ENCODE peak calls at places on chromosomes 5 and 9, in four cellular contexts. S is A549, L is dorsolateral prefrontal cortex, W is nephron progenitor cell. B is an unnamed sample.

GRCh38 chr9:87642330-87643110 is 83.4 kb upstream of the CTSL start:
- DNase-seq in S (no peak), L (no peak), W (no peak), B (no peak)

GRCh38 chr9:120925535-120926396 is 830 bp downstream of the TRAF1 start:
- DNase-seq in S (peak), L (no peak), W (no peak), B (no peak)

GRCh38 chr5:179297026-179297425 is 48.2 kb downstream of the ADAMTS2 start:
- DNase-seq in S (no peak), L (peak), W (no peak), B (no peak)

GRCh38 chr5:178994580-178995340 is at the start of gene GRM6:
- DNase-seq in S (no peak), L (no peak), W (peak), B (no peak)

GRCh38 chr5:147756566-147756965 is 26.0 kb downstream of the JAKMIP2 start:
- DNase-seq in S (no peak), L (no peak), W (no peak), B (no peak)

GRCh38 chr5:59095480-59095879 is 512.6 kb downstream of the RAB3C start:
- DNase-seq in S (no peak), L (no peak), W (no peak), B (no peak)

GRCh38 chr5:963673-964531 is 44.7 kb upstream of the NKD2 start:
- DNase-seq in S (no peak), L (no peak), W (no peak), B (no peak)

GRCh38 chr5:131514316-131515275 is 120.4 kb downstream of the RAPGEF6 start:
- DNase-seq in S (no peak), L (no peak), W (no peak), B (no peak)

GRCh38 chr9:123453904-123454321 is 97.9 kb downstream of the CRB2 start:
- DNase-seq in S (no peak), L (peak), W (no peak), B (no peak)

DNA sequence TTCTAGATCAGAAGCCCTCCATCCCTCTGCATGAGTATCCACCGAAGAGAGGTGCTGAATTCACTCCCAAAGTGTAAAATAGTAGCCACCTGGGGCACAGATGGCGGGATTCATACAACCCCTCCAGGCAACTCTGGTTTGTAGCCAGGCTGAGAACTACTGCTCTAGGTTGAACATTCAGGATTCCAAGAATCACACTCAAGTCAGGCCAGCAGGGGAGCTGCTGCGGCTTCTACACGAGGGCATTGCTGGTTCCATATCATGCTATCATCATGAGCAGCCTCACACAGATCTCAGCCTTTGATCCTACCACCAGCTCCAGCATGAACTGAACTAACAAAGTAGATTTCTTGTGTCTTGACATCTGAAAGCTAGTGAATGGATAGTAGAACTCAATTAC is 367.9 kb downstream of the DIRAS2 start:
- DNase-seq in S (no peak), L (no peak), W (no peak), B (no peak)
- TF ChIP-seq CTCF in S (no peak), L (no peak), W (no peak), B (peak)

DNA sequence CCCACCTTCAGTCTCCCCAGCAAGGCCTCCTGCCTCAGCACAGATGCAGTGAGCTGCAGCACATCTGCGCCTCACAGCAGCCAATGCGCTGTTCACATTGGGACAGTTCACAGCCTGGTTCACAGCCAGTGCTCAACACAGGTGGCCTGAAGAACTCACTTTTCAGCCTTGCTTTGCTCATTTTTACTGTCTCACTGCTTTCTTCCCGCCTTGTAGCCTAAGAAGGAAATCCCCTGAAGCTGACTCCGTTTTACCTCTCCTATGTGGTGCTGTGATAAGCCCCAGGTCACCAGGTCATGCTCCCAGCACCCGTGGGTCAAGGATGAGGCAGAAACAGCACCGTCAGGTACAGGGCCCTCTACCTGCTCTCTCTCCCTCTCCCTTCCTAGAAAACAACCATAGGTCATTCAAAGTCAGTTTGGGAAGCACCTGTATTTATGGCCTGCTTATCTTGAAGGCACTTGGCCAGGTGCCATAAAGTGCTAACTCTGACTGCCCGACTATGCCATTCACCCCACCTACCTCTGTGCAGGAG is 1.1 kb downstream of the GCNT4 start:
- DNase-seq in S (no peak), L (no peak), W (peak), B (no peak)
- TF ChIP-seq CTCF in S (no peak), L (no peak), W (no peak), B (no peak)

DNA sequence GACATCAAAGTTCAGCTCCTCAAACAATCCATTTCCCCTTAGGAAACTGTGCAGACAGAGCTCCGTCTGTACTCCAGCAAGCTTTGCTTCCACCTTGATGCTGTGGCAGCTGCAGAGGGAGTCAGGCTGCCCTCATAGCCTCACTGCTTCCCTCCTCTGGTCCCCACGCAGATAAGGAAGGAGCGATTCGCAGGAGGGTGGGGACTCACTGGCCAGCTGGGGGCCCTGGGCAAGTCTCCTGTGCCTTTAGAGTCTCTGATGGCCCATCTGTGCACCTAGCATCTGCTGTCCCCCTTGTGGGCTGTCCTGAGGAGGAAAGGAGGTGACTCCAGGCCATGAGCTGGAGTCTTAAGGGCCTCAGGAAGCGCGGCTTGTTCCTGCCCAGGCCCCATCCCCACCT is 121.5 kb downstream of the ENTREP1 start:
- DNase-seq in S (no peak), L (no peak), W (no peak), B (no peak)
- TF ChIP-seq CTCF in S (no peak), L (no peak), W (no peak), B (no peak)

DNA sequence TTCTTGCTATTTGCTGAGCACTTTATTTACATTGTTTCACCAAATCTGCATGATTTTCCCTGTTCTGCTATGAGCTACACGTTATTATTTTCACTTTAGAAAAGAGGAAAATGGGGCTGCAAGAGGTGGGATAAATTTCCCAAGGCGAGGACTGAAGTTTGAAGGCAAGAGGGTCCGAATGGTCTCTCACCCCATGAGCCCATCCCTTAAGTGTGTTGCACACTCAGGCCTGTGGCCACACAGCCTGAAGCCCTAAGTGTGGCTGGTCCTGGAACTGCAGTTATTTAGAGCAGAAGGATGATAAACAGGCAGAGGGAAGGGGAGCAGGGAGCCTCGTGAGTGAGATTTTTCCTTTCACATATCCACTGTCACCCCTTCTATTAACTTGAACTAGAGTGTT is 7.8 kb downstream of the PDE8B start:
- DNase-seq in S (peak), L (no peak), W (no peak), B (no peak)
- TF ChIP-seq CTCF in S (peak), L (no peak), W (peak), B (peak)

GRCh38 chr5:176405656-176406435 is 10.5 kb downstream of the CLTB start:
- DNase-seq in S (peak), L (no peak), W (no peak), B (no peak)
- TF ChIP-seq CTCF in S (peak), L (no peak), W (peak), B (peak)

GRCh38 chr5:127746756-127747155 is 43.6 kb downstream of the CCDC192 start:
- DNase-seq in S (peak), L (no peak), W (no peak), B (no peak)
- TF ChIP-seq CTCF in S (peak), L (peak), W (no peak), B (peak)

GRCh38 chr9:133682961-133683493 is 46.9 kb downstream of the DBH start:
- DNase-seq in S (no peak), L (no peak), W (no peak), B (no peak)
- TF ChIP-seq CTCF in S (no peak), L (no peak), W (no peak), B (no peak)

GRCh38 chr5:138463335-138464017 is 1.8 kb upstream of the EGR1 start:
- DNase-seq in S (peak), L (no peak), W (no peak), B (no peak)
- TF ChIP-seq CTCF in S (no peak), L (no peak), W (no peak), B (no peak)

DNA sequence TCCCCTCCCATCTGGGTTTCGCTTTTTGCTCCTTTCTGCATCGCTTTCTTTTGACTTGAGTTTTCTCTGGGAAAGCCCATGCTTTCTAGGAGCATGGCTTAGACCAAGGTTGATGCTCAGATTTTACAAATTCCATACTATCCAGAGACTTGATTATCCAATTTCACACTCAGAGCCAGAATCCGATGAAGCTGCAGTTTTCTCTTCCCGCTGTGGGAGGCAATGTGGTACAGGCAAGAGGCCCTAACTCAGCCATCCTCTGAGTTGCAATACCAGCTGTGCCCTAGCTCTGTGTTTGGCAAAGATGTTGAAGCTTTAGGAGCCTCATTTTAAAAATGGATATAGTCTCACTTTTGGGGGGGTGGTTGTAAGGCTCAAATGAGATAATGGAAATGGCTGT is 85.1 kb downstream of the BRINP1 start:
- DNase-seq in S (peak), L (peak), W (peak), B (no peak)
- TF ChIP-seq CTCF in S (no peak), L (peak), W (peak), B (peak)

GRCh38 chr5:124289122-124289521 is 457.3 kb downstream of the ZNF608 start:
- DNase-seq in S (no peak), L (peak), W (no peak), B (no peak)

GRCh38 chr5:124285071-124285470 is 461.4 kb downstream of the ZNF608 start:
- DNase-seq in S (no peak), L (no peak), W (no peak), B (no peak)

GRCh38 chr5:124285733-124286132 is 460.7 kb downstream of the ZNF608 start:
- DNase-seq in S (no peak), L (no peak), W (no peak), B (no peak)

GRCh38 chr5:124287813-124288212 is 458.6 kb downstream of the ZNF608 start:
- DNase-seq in S (no peak), L (no peak), W (no peak), B (no peak)

GRCh38 chr5:124289641-124290201 is 456.7 kb downstream of the ZNF608 start:
- DNase-seq in S (no peak), L (peak), W (peak), B (no peak)
- TF ChIP-seq CTCF in S (no peak), L (no peak), W (peak), B (peak)

B was measured in progenitor cell of endocrine pancreas.